ENCODE peak calls at places on chromosome 17, in five cellular contexts. One of them, this sample, is unnamed.

GRCh38 chr17:3732171-3732570 is 8.5 kb downstream of the HASPIN start:
- DNase-seq in neuronal stem cell: no peak
- DNase-seq in fibroblast of lung: no peak
- DNase-seq in DND-41: no peak
- DNase-seq in endodermal cell: peak
- DNase-seq in this sample: no peak

GRCh38 chr17:82648761-82649474 is 674 bp upstream of the WDR45B start:
- DNase-seq in neuronal stem cell: peak
- DNase-seq in DND-41: no peak
- DNase-seq in fibroblast of lung: no peak
- DNase-seq in endodermal cell: no peak
- DNase-seq in this sample: no peak

GRCh38 chr17:4365628-4366311 is 705 bp downstream of the UBE2G1 start:
- DNase-seq in DND-41: peak
- DNase-seq in neuronal stem cell: peak
- DNase-seq in fibroblast of lung: peak
- DNase-seq in endodermal cell: peak
- DNase-seq in this sample: peak

GRCh38 chr17:34146440-34147043 is 108.5 kb upstream of the CCL2 start:
- DNase-seq in neuronal stem cell: peak
- DNase-seq in fibroblast of lung: no peak
- DNase-seq in DND-41: peak
- DNase-seq in endodermal cell: peak
- DNase-seq in this sample: no peak

GRCh38 chr17:48173191-48173590 is 65.6 kb downstream of the SNX11 start:
- DNase-seq in neuronal stem cell: no peak
- DNase-seq in endodermal cell: no peak
- DNase-seq in fibroblast of lung: no peak
- DNase-seq in DND-41: no peak
- DNase-seq in this sample: no peak

GRCh38 chr17:57174591-57174990 is 81.7 kb upstream of the MSI2 start:
- DNase-seq in fibroblast of lung: no peak
- DNase-seq in DND-41: no peak
- DNase-seq in endodermal cell: no peak
- DNase-seq in neuronal stem cell: no peak
- DNase-seq in this sample: no peak

GRCh38 chr17:66177048-66177447 is 14.9 kb downstream of the CEP112 start:
- DNase-seq in endodermal cell: no peak
- DNase-seq in fibroblast of lung: no peak
- DNase-seq in DND-41: no peak
- DNase-seq in neuronal stem cell: no peak
- DNase-seq in this sample: no peak

GRCh38 chr17:65013613-65014391 is 42.7 kb downstream of the GNA13 start:
- DNase-seq in neuronal stem cell: no peak
- DNase-seq in fibroblast of lung: peak
- DNase-seq in DND-41: no peak
- DNase-seq in endodermal cell: no peak
- DNase-seq in this sample: peak

GRCh38 chr17:16447676-16448075 is 32.3 kb downstream of the TRPV2 start:
- DNase-seq in endodermal cell: no peak
- DNase-seq in fibroblast of lung: no peak
- DNase-seq in DND-41: peak
- DNase-seq in neuronal stem cell: no peak
- DNase-seq in this sample: no peak

GRCh38 chr17:2173005-2173404 is 118.1 kb downstream of the HIC1 start:
- DNase-seq in endodermal cell: no peak
- DNase-seq in fibroblast of lung: peak
- DNase-seq in neuronal stem cell: no peak
- DNase-seq in DND-41: no peak
- DNase-seq in this sample: peak

GRCh38 chr17:22694362-22695227 is 1002.3 kb downstream of the KCNJ18 start:
- DNase-seq in fibroblast of lung: no peak
- DNase-seq in neuronal stem cell: no peak
- DNase-seq in endodermal cell: peak
- DNase-seq in DND-41: no peak
- DNase-seq in this sample: no peak

GRCh38 chr17:9635340-9635739 is 10.0 kb upstream of the USP43 start:
- DNase-seq in fibroblast of lung: no peak
- DNase-seq in endodermal cell: peak
- DNase-seq in neuronal stem cell: no peak
- DNase-seq in DND-41: no peak
- DNase-seq in this sample: no peak

GRCh38 chr17:1011138-1011537 is 14.2 kb downstream of the TIMM22 start:
- DNase-seq in neuronal stem cell: no peak
- DNase-seq in fibroblast of lung: no peak
- DNase-seq in DND-41: no peak
- DNase-seq in endodermal cell: no peak
- DNase-seq in this sample: no peak

GRCh38 chr17:30363715-30364202 is 15.0 kb upstream of the CPD start:
- DNase-seq in endodermal cell: no peak
- DNase-seq in DND-41: peak
- DNase-seq in fibroblast of lung: peak
- DNase-seq in neuronal stem cell: no peak
- DNase-seq in this sample: no peak

DNA sequence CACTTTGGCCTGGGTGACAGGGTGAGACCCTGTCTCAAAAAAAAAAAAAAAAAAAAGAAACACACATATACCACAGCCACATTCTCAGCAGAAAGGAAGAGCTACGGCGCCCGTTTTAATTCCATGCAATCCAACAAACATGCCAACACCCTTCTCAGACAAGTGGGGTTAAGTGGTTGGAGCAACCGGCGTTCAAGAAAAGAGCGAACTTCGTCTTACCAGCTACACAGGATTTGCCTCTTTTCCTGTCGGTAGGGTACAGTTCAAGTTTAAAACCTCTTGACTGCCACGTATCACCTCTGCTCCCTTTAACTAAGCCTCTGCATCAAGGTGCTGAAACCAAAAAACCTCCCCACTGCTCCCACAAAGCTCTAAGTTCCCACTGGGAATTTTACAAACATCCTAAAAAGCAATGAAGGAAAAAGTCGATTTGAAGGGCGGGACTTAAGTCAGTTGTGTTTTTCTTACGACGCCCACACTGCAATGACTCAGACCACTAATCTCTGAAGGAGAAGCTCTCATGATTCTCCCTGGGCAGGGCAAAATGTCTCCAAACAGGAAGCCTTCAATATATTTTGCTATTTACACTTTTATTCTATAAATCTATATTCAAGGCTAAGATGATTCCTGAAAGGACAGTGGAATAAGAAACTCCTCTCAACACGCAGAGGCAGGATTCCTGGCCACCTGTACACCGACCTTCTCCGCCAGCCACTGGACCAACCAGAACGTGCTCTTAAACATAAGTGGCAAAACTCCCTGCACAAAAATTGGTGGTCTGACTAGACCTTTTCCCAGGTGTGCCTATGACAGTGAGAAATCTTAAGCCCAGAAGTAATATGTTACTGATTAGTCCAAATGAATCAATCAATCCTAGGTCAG is 18.8 kb downstream of the SRP68 start:
- DNase-seq in DND-41: no peak
- DNase-seq in neuronal stem cell: no peak
- DNase-seq in fibroblast of lung: peak
- DNase-seq in endodermal cell: no peak
- DNase-seq in this sample: peak
- H3K4me3 ChIP-seq in DND-41: no peak
- H3K4me3 ChIP-seq in neuronal stem cell: no peak
- H3K4me3 ChIP-seq in fibroblast of lung: no peak
- H3K4me3 ChIP-seq in endodermal cell: no peak
- H3K4me3 ChIP-seq in this sample: peak

GRCh38 chr17:43020789-43021738 is 1.1 kb downstream of the VAT1 start:
- DNase-seq in neuronal stem cell: peak
- DNase-seq in fibroblast of lung: peak
- DNase-seq in DND-41: peak
- DNase-seq in endodermal cell: peak
- DNase-seq in this sample: peak
- H3K9ac ChIP-seq in neuronal stem cell: peak
- H3K9ac ChIP-seq in fibroblast of lung: peak
- H3K9ac ChIP-seq in DND-41: peak
- H3K9ac ChIP-seq in endodermal cell: peak
- H3K9ac ChIP-seq in this sample: peak

DNA sequence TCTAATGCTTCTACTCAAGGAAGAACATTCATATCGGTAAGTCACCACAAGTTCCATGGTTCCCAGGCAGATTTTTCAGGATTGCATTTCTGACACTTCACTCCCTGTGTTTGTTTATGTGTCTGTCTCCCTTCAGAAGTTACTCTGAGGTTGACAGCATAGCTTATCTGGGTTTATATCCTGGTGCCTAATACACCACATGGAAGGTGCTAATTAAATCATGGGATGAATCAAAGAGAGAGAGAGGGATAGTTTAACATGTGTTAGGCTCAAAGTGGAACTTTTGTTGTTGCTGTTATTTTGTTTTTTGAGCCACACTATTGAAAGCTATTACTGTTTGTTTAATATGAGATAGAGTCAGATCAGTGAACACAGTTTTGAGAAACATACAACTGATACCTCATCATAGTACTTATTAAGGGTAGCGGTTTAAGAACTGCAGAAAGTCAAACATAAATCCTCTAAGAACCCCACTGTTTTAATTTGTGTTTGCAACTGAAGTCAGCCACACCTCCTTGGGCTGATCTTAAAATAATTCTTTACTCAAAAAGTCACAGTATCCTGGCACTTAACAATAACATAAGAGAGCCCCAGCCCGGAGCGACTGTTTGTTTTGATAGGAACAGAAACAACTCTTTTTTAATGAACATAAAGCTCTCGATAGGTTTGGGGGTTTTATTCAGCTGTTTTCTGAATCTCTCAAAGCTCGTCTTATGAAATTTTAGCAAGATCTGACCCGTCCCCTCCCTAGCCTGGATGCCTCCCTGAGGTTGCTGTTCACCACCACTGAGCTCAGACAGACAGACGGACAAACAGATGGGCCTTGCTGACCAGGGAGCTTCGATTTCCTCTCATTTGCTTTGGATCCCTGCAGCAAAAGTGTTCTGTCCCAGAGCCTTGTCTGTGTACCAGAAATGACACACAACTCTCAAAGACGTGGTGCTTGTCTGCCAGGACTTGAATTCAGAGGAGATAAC is 98.3 kb upstream of the MYOCD start:
- DNase-seq in DND-41: no peak
- DNase-seq in fibroblast of lung: no peak
- DNase-seq in neuronal stem cell: no peak
- DNase-seq in endodermal cell: no peak
- DNase-seq in this sample: peak
- H3K4me3 ChIP-seq in DND-41: no peak
- H3K4me3 ChIP-seq in fibroblast of lung: no peak
- H3K4me3 ChIP-seq in neuronal stem cell: no peak
- H3K4me3 ChIP-seq in endodermal cell: no peak
- H3K4me3 ChIP-seq in this sample: no peak

GRCh38 chr17:28334666-28335200 is 539 bp downstream of the IFT20 start:
- DNase-seq in endodermal cell: peak
- DNase-seq in neuronal stem cell: no peak
- DNase-seq in fibroblast of lung: no peak
- DNase-seq in DND-41: no peak
- DNase-seq in this sample: peak

GRCh38 chr17:28333083-28333746 is 2.1 kb downstream of the IFT20 start:
- DNase-seq in DND-41: no peak
- DNase-seq in fibroblast of lung: no peak
- DNase-seq in endodermal cell: peak
- DNase-seq in neuronal stem cell: no peak
- DNase-seq in this sample: no peak

GRCh38 chr17:28335201-28335958 is at the start of the genes IFT20 and TNFAIP1:
- DNase-seq in neuronal stem cell: peak
- DNase-seq in fibroblast of lung: peak
- DNase-seq in DND-41: peak
- DNase-seq in endodermal cell: peak
- DNase-seq in this sample: peak

GRCh38 chr17:28335959-28336871 is 654 bp downstream of the TNFAIP1 start:
- DNase-seq in neuronal stem cell: peak
- DNase-seq in endodermal cell: peak
- DNase-seq in fibroblast of lung: peak
- DNase-seq in DND-41: peak
- DNase-seq in this sample: peak

GRCh38 chr17:28334176-28334575 is 1.1 kb downstream of the IFT20 start:
- DNase-seq in neuronal stem cell: no peak
- DNase-seq in fibroblast of lung: no peak
- DNase-seq in endodermal cell: no peak
- DNase-seq in DND-41: no peak
- DNase-seq in this sample: peak
- H3K9ac ChIP-seq in neuronal stem cell: no peak
- H3K9ac ChIP-seq in fibroblast of lung: peak
- H3K9ac ChIP-seq in endodermal cell: peak
- H3K9ac ChIP-seq in DND-41: peak
- H3K9ac ChIP-seq in this sample: peak

GRCh38 chr17:43327834-43328420 is 70.9 kb upstream of the ARL4D start:
- DNase-seq in endodermal cell: no peak
- DNase-seq in neuronal stem cell: no peak
- DNase-seq in fibroblast of lung: no peak
- DNase-seq in DND-41: no peak
- DNase-seq in this sample: no peak

GRCh38 chr17:43329183-43329582 is 69.6 kb upstream of the ARL4D start:
- DNase-seq in DND-41: no peak
- DNase-seq in endodermal cell: no peak
- DNase-seq in fibroblast of lung: no peak
- DNase-seq in neuronal stem cell: no peak
- DNase-seq in this sample: no peak

GRCh38 chr17:43326490-43327275 is 72.1 kb upstream of the ARL4D start:
- DNase-seq in neuronal stem cell: no peak
- DNase-seq in DND-41: no peak
- DNase-seq in endodermal cell: peak
- DNase-seq in fibroblast of lung: no peak
- DNase-seq in this sample: no peak

GRCh38 chr17:43328650-43329049 is 70.1 kb upstream of the ARL4D start:
- DNase-seq in fibroblast of lung: no peak
- DNase-seq in neuronal stem cell: no peak
- DNase-seq in DND-41: no peak
- DNase-seq in endodermal cell: no peak
- DNase-seq in this sample: no peak

DNA sequence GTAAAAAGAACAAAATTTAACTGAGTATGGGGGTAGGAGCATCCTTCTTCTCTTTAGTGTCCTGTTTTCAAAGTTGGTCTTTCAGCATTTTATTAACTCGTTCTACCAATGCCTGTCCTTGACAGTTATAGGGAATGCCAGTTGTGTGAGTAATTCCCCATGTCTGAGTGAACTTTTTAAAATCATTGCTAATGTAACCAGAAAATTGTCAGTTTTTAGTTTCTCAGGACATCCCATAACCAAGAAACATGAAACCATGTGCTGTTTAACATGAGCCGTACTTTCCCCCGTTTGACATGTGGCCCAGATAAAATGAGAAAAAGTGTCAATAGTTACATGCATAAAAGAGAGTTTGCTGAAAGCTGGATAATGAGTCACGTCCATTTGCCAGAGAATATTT is 71.4 kb upstream of the ARL4D start:
- DNase-seq in neuronal stem cell: no peak
- DNase-seq in endodermal cell: no peak
- DNase-seq in fibroblast of lung: peak
- DNase-seq in DND-41: no peak
- DNase-seq in this sample: no peak
- H3K4me3 ChIP-seq in neuronal stem cell: no peak
- H3K4me3 ChIP-seq in endodermal cell: no peak
- H3K4me3 ChIP-seq in fibroblast of lung: no peak
- H3K4me3 ChIP-seq in DND-41: no peak
- H3K4me3 ChIP-seq in this sample: no peak

GRCh38 chr17:27355419-27355818 is 61.5 kb downstream of the WSB1 start:
- DNase-seq in DND-41: no peak
- DNase-seq in endodermal cell: peak
- DNase-seq in fibroblast of lung: no peak
- DNase-seq in neuronal stem cell: no peak
- DNase-seq in this sample: no peak
- H3K9ac ChIP-seq in DND-41: no peak
- H3K9ac ChIP-seq in endodermal cell: no peak
- H3K9ac ChIP-seq in fibroblast of lung: no peak
- H3K9ac ChIP-seq in neuronal stem cell: no peak
- H3K9ac ChIP-seq in this sample: no peak

GRCh38 chr17:7355053-7355452 is at the start of gene TMEM95:
- DNase-seq in fibroblast of lung: no peak
- DNase-seq in endodermal cell: no peak
- DNase-seq in neuronal stem cell: no peak
- DNase-seq in DND-41: no peak
- DNase-seq in this sample: peak
- H3K4me3 ChIP-seq in fibroblast of lung: peak
- H3K4me3 ChIP-seq in endodermal cell: no peak
- H3K4me3 ChIP-seq in neuronal stem cell: no peak
- H3K4me3 ChIP-seq in DND-41: no peak
- H3K4me3 ChIP-seq in this sample: peak